ENCODE peak calls at places on chromosomes 7 and 10, in eight cellular contexts. V, N, I, M, G, W, U and Q are unnamed samples.

GRCh38 chr10:4431114-4431862 is 394.7 kb upstream of the AKR1E2 start:
- DNase-seq in I (peak; percentile 88), N (peak; percentile 70), U (peak; percentile 65), W (no peak), V (no peak), G (no peak), M (no peak), Q (no peak)

GRCh38 chr7:115087437-115087836 is 165.5 kb downstream of the MDFIC start:
- DNase-seq in U (peak; percentile 31), W (no peak), V (peak; percentile 88), M (peak; percentile 50), G (peak; percentile 39), I (peak; percentile 92), N (peak; percentile 29), Q (peak; percentile 79)

GRCh38 chr10:12896251-12896650 is 105.3 kb downstream of the CCDC3 start:
- DNase-seq in G (no peak), W (no peak), U (no peak), I (no peak), V (no peak), N (no peak), M (no peak), Q (no peak)

GRCh38 chr10:132482090-132482489 is 55.5 kb upstream of the INPP5A start:
- DNase-seq in I (peak; percentile 91), N (no peak), W (no peak), G (peak; percentile 77), V (peak; percentile 32), U (peak; percentile 44), M (peak; percentile 36), Q (peak; percentile 85)

GRCh38 chr10:6203331-6204062 is 765 bp downstream of the PFKFB3 start:
- DNase-seq in U (no peak), V (peak; percentile 31), W (no peak), I (peak; percentile 47), M (peak; percentile 50), G (peak; percentile 87), N (no peak), Q (peak; percentile 84)

GRCh38 chr7:584122-584465 is 64.4 kb upstream of the PDGFA start:
- DNase-seq in N (no peak), U (no peak), W (no peak), V (no peak), I (no peak), M (no peak), G (no peak), Q (no peak)

GRCh38 chr7:107660381-107661080 is at the start of gene SLC26A4:
- DNase-seq in I (no peak), M (no peak), U (no peak), W (no peak), N (no peak), G (peak; percentile 8), V (no peak), Q (peak; percentile 16)

GRCh38 chr7:122546496-122546895 is 152.4 kb downstream of the RNF133 start:
- DNase-seq in I (no peak), U (no peak), M (no peak), V (no peak), G (peak; percentile 8), N (no peak), W (no peak), Q (no peak)

GRCh38 chr7:110573862-110574528 is 516.9 kb upstream of the LRRN3 start:
- DNase-seq in I (peak; percentile 99), M (peak; percentile 71), V (peak; percentile 85), N (peak; percentile 19), U (peak; percentile 10), W (no peak), G (peak; percentile 16), Q (peak; percentile 76)

GRCh38 chr7:39353615-39354376 is 212.4 kb upstream of the YAE1 start:
- DNase-seq in U (no peak), W (no peak), M (no peak), I (no peak), N (no peak), V (no peak), G (peak; percentile 45), Q (peak; percentile 72)

GRCh38 chr7:136213012-136213411 is 235.9 kb upstream of the MTPN start:
- DNase-seq in G (no peak), N (no peak), W (no peak), U (no peak), V (no peak), M (no peak), I (no peak), Q (no peak)

GRCh38 chr10:86446987-86447386 is 74.6 kb downstream of the WAPL start:
- DNase-seq in U (no peak), W (no peak), I (peak; percentile 43), M (no peak), V (no peak), N (no peak), G (no peak), Q (peak; percentile 42)

GRCh38 chr10:31669367-31669766 is 259.3 kb downstream of the ARHGAP12 start:
- DNase-seq in M (no peak), I (no peak), W (no peak), V (no peak), G (no peak), U (no peak), N (no peak), Q (no peak)

GRCh38 chr7:2820508-2820934 is 23.6 kb downstream of the GNA12 start:
- DNase-seq in I (peak; percentile 97), V (peak; percentile 92), W (no peak), G (peak; percentile 67), U (peak; percentile 89), N (no peak), M (peak; percentile 96), Q (peak; percentile 94)

GRCh38 chr10:79243211-79244067 is 103.8 kb upstream of the PPIF start:
- DNase-seq in U (no peak), N (no peak), V (no peak), M (no peak), W (no peak), G (peak; percentile 46), I (no peak), Q (peak; percentile 77)

GRCh38 chr10:44853148-44853734 is 57.9 kb upstream of the TMEM72 start:
- DNase-seq in N (no peak), W (no peak), M (no peak), U (no peak), I (peak; percentile 47), G (no peak), V (peak; percentile 53), Q (peak; percentile 70)

DNA sequence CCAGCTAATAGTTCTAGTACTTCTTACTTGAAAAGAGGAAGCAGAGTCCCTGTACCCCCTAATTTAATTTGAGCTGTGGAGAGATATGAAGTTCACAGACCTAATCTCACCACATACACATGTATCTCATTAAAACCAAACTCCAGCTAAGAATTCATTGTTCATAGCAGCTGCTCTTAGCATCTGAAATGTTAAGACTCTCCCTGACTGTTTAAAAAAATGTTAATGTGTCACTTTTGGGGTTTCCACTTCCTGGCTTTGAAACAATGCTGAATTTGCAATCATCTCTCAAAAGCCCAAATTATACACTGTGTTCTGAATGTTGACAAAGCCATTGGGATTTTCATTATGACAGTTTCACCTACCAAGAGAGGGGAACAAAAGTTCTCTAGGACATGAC is 16.1 kb upstream of the MRC1 start:
- DNase-seq in N (no peak), V (no peak), G (no peak), U (no peak), I (no peak), W (no peak), M (no peak), Q (peak; percentile 30)
- H2AFZ ChIP-seq in N (no peak overlapping the region), V (no peak overlapping the region), G (no peak overlapping the region), U (no peak overlapping the region), I (no peak overlapping the region), W (no peak overlapping the region), M (no peak overlapping the region), Q (peak overlapping the region; percentile 49)

DNA sequence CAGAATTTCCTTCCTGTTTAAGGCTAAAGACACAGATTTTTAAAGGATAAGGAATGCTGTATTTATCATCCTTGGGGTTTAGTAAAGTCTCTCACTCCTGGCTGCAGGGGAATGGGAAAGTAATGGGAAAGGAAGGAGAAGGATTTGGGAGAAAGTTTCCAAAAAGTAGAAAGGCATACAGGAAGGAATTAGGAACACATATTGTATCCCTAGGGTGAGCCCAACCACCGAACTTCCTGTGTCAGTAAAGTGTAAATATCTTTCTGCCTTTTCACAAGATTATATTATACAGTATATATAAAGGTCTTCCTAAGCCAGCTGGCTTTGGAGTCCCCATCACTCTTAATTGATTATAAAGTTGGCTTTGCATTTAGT is 12.0 kb upstream of the UBE2D1 start:
- DNase-seq in U (no peak), V (no peak), W (no peak), M (no peak), G (no peak), N (no peak), I (no peak), Q (no peak)
- H2AFZ ChIP-seq in U (peak overlapping the region; percentile 70), V (peak overlapping the region; percentile 18), W (no peak overlapping the region), M (no peak overlapping the region), G (no peak overlapping the region), N (no peak overlapping the region), I (no peak overlapping the region), Q (peak overlapping the region; percentile 11)

GRCh38 chr7:76316984-76317781 is 14.7 kb downstream of the HSPB1 start:
- DNase-seq in M (no peak), N (no peak), I (no peak), V (no peak), G (no peak), U (no peak), W (no peak), Q (no peak)

GRCh38 chr7:76315372-76315771 is 12.9 kb downstream of the HSPB1 start:
- DNase-seq in G (no peak), V (no peak), N (no peak), M (no peak), W (no peak), U (no peak), I (no peak), Q (no peak)

GRCh38 chr7:76317782-76318487 is 15.5 kb downstream of the HSPB1 start:
- DNase-seq in V (peak; percentile 96), W (peak; percentile 86), M (peak; percentile 95), N (peak; percentile 92), G (peak; percentile 99), U (peak; percentile 90), I (peak; percentile 95), Q (peak; percentile 99)

GRCh38 chr7:76310102-76310957 is 7.9 kb downstream of the HSPB1 start:
- DNase-seq in W (no peak), M (no peak), V (no peak), G (no peak), I (no peak), N (no peak), U (no peak), Q (no peak)

DNA sequence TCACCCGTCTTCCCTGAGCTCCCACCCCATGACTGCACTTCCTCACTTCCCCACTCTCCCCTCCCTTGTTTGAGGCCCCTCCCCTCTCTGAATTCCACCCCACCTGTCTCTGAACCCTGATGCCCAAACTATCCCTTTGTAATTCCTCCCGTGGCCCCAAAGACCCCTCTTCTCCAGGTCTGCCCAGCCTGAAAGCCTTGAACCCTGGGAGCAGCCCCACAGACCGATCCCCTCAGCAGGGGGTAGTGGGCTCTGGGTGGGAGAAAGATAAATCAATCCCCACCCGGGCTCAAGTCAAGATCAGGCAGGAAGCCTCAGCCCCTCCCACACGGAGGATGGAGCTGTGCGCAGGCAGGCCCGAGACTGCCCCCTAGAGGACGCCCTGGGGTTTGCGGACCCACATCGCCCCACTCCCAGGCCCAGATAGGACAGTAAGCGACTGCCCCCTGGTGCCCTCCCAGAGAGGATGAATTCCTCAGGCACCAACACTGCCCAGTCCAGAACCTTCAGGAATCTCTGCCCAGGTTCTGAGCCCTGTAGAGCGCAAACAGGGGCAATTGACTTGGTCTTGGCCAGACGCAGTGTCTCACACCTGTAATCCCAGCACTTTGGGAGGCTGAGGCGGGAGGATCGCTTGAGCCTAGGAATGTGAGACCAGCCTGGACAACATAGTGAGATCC is 11.7 kb downstream of the HSPB1 start:
- DNase-seq in I (peak; percentile 89), U (peak; percentile 85), V (peak; percentile 91), G (peak; percentile 95), W (peak; percentile 71), M (peak; percentile 79), N (peak; percentile 88), Q (peak; percentile 93)
- H2AFZ ChIP-seq in I (peak overlapping the region; percentile 87), U (no peak overlapping the region), V (peak overlapping the region; percentile 80), G (no peak overlapping the region), W (peak overlapping the region; percentile 85), M (peak overlapping the region; percentile 62), N (no peak overlapping the region), Q (peak overlapping the region; percentile 75)

GRCh38 chr10:90289037-90289436 is 568.8 kb downstream of the HTR7 start:
- DNase-seq in I (peak; percentile 46), G (no peak), N (no peak), W (peak; percentile 33), U (no peak), V (peak; percentile 41), M (peak; percentile 30), Q (no peak)
- H2AFZ ChIP-seq in I (no peak overlapping the region), G (no peak overlapping the region), N (peak overlapping the region; percentile 13), W (no peak overlapping the region), U (no peak overlapping the region), V (peak overlapping the region; percentile 11), M (peak overlapping the region; percentile 61), Q (no peak overlapping the region)